ENCODE peak calls at places on chromosomes 5 and 9, in four cellular contexts. I is lower lobe of right lung, X is fibroblast of the aortic adventitia, V is IMR-90. G is an unnamed sample.

GRCh38 chr5:172868436-172868923 is 34.4 kb downstream of the ERGIC1 start:
- DNase-seq in I (no peak), X (peak), V (peak), G (no peak)

GRCh38 chr5:83608122-83608521 is 112.5 kb downstream of the HAPLN1 start:
- DNase-seq in I (no peak), X (peak), V (peak), G (peak)

GRCh38 chr5:142356318-142356715 is 31.5 kb upstream of the SPRY4 start:
- DNase-seq in I (no peak), X (peak), V (peak), G (no peak)

GRCh38 chr9:99090366-99091130 is 14.4 kb upstream of the TGFBR1 start:
- DNase-seq in I (no peak), X (no peak), V (no peak), G (no peak)

GRCh38 chr9:131733601-131734061 is 6.2 kb downstream of the RAPGEF1 start:
- DNase-seq in I (no peak), X (peak), V (peak), G (no peak)

GRCh38 chr9:130570200-130570599 is 9.2 kb upstream of the FUBP3 start:
- DNase-seq in I (no peak), X (peak), V (peak), G (no peak)

GRCh38 chr9:127876764-127877562 is 512 bp downstream of the AK1 start:
- DNase-seq in I (no peak), X (no peak), V (no peak), G (no peak)

GRCh38 chr5:139925650-139926640 is 117.2 kb downstream of the NRG2 start:
- DNase-seq in I (no peak), X (peak), V (no peak), G (peak)

GRCh38 chr9:87327567-87328125 is 170.0 kb upstream of the DAPK1 start:
- DNase-seq in I (no peak), X (no peak), V (no peak), G (no peak)

GRCh38 chr5:54541823-54542783 is 24.5 kb downstream of the SNX18 start:
- DNase-seq in I (no peak), X (no peak), V (no peak), G (no peak)

GRCh38 chr9:75378036-75378435 is 289.7 kb downstream of the OSTF1 start:
- DNase-seq in I (peak), X (no peak), V (no peak), G (no peak)

GRCh38 chr5:102777099-102777498 is 22.0 kb downstream of the PAM start:
- DNase-seq in I (no peak), X (no peak), V (no peak), G (no peak)

GRCh38 chr9:120759755-120760400 is 33.3 kb downstream of the FBXW2 start:
- DNase-seq in I (no peak), X (no peak), V (no peak), G (no peak)

GRCh38 chr9:115520626-115521025 is 402.7 kb upstream of the TNC start:
- DNase-seq in I (no peak), X (no peak), V (no peak), G (no peak)

GRCh38 chr9:99906403-99907207 is at the start of gene STX17:
- DNase-seq in I (peak), X (peak), V (peak), G (peak)

GRCh38 chr5:171647043-171647899 is 138.3 kb upstream of the SMIM23 start:
- DNase-seq in I (no peak), X (no peak), V (peak), G (no peak)

GRCh38 chr5:107671742-107672211 is 1.0 kb upstream of the EFNA5 start:
- DNase-seq in I (no peak), X (peak), V (peak), G (no peak)

GRCh38 chr5:149628221-149628620 is 46.9 kb downstream of the ARHGEF37 start:
- DNase-seq in I (no peak), X (no peak), V (no peak), G (no peak)

GRCh38 chr5:154575869-154576806 is 98.1 kb upstream of the HAND1 start:
- DNase-seq in I (no peak), X (no peak), V (no peak), G (peak)
- TF ChIP-seq CTCF in I (no peak), X (no peak), V (no peak), G (peak)

DNA sequence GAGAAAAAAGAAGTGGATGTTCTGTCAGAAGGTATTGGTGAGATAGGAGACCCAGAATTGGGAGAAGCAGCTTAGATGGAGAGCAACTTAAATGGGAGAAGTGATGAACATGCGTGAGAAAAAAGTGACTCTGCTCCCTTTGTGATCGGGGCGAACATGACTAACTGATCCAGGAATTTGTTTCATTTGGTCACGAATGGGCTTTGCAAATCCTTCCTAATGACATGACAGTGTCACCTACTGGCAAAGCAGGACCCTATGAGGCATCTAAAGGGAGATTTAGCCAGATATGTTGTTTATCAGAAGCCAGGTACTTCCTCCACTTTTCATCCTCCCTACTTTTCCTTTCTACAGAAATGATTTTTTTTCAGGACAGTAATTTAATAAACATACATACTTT is 787.4 kb upstream of the RGMB start:
- DNase-seq in I (no peak), X (peak), V (peak), G (no peak)
- TF ChIP-seq CTCF in I (no peak), X (no peak), V (no peak), G (no peak)

GRCh38 chr9:135281151-135281550 is 193.7 kb downstream of the OLFM1 start:
- DNase-seq in I (no peak), X (no peak), V (no peak), G (no peak)
- TF ChIP-seq CTCF in I (no peak), X (no peak), V (no peak), G (no peak)

GRCh38 chr9:114382951-114383865 is 4.6 kb downstream of the AKNA start:
- DNase-seq in I (no peak), X (peak), V (peak), G (peak)
- TF ChIP-seq CTCF in I (no peak), X (peak), V (peak), G (no peak)

DNA sequence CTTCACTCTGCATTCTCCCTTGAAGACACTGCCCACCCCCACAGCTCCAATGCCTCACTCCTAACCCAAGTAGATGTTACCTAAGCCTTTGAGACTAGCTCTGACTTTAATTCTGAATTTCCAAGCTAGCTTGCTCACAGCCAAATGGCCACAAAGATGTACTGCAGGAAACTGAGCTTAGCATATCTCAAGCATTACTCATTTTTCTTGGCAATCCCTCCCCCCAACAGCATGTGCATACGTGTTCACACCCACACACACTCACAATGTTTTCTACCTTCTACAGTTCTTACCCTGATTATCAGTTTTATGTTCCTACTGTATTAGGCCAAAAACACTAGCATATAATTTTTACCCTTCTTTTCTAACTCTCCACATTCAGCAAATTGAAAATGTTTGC is 13.7 kb upstream of the GRIA1 start:
- DNase-seq in I (no peak), X (peak), V (peak), G (no peak)
- TF ChIP-seq CTCF in I (no peak), X (peak), V (peak), G (no peak)

G was measured in GM20000.